ENCODE peak calls at places on chromosomes 6 and 20, in four cellular contexts. X is cardiac fibroblast, Q is fibroblast of lung, H is NCI-H1092 treated with DMSO at 0.1 percent for 48 hours. D is an unnamed sample.

GRCh38 chr6:22294301-22294700 is 2.5 kb downstream of the PRL start:
- DNase-seq in Q (no peak), X (no peak), H (no peak), D (no peak)

GRCh38 chr20:48738399-48739304 is 89.1 kb downstream of the PREX1 start:
- DNase-seq in H (no peak), X (no peak), Q (no peak), D (no peak)

GRCh38 chr6:123598011-123598410 is 38.7 kb downstream of the TRDN start:
- DNase-seq in X (no peak), Q (no peak), H (no peak), D (no peak)

GRCh38 chr6:6474170-6474920 is 114.2 kb upstream of the LY86 start:
- DNase-seq in Q (no peak), X (no peak), H (peak), D (no peak)

GRCh38 chr6:44016131-44016870 is 111.0 kb downstream of the MRPL14 start:
- DNase-seq in X (peak), H (no peak), Q (peak), D (peak)

GRCh38 chr6:88722691-88723090 is 240.7 kb downstream of the RNGTT start:
- DNase-seq in H (no peak), X (no peak), Q (peak), D (no peak)

GRCh38 chr6:111767752-111768430 is 105.4 kb downstream of the FYN start:
- DNase-seq in H (no peak), X (no peak), Q (no peak), D (no peak)

GRCh38 chr20:54013397-54013941 is 56.9 kb downstream of the BCAS1 start:
- DNase-seq in H (no peak), Q (no peak), X (no peak), D (no peak)

GRCh38 chr6:23181301-23182110 is 612.1 kb downstream of the HDGFL1 start:
- DNase-seq in Q (no peak), X (no peak), H (peak), D (no peak)

GRCh38 chr6:786946-787763 is 94.2 kb upstream of the EXOC2 start:
- DNase-seq in X (peak), Q (no peak), H (no peak), D (peak)

GRCh38 chr20:37693629-37694626 is at the start of gene CTNNBL1:
- DNase-seq in X (peak), Q (peak), H (peak), D (peak)

GRCh38 chr20:9353916-9354276 is 160.5 kb upstream of the LAMP5 start:
- DNase-seq in H (no peak), X (peak), Q (peak), D (peak)

GRCh38 chr6:22904413-22904812 is 335.0 kb downstream of the HDGFL1 start:
- DNase-seq in X (no peak), Q (no peak), H (no peak), D (no peak)

GRCh38 chr6:26034901-26035300 is 52.3 kb upstream of the HFE start:
- DNase-seq in Q (no peak), X (no peak), H (no peak), D (no peak)

GRCh38 chr20:58817748-58818147 is 33.0 kb downstream of the GNAS-AS1 start:
- DNase-seq in H (no peak), X (no peak), Q (no peak), D (no peak)

GRCh38 chr20:13025181-13025580 is 16.4 kb downstream of the SPTLC3 start:
- DNase-seq in Q (no peak), H (no peak), X (no peak), D (no peak)

GRCh38 chr6:138031850-138032249 is 75.4 kb downstream of the PERP start:
- DNase-seq in H (no peak), X (no peak), Q (no peak), D (no peak)

GRCh38 chr20:5729348-5729747 is 20.9 kb upstream of the SHLD1 start:
- DNase-seq in Q (peak), H (no peak), X (peak), D (peak)

GRCh38 chr20:20370087-20370575 is 2.2 kb downstream of the INSM1 start:
- DNase-seq in H (peak), Q (no peak), X (no peak), D (peak)

GRCh38 chr20:7924692-7925091 is 15.6 kb downstream of the HAO1 start:
- DNase-seq in X (peak), Q (peak), H (no peak), D (peak)

GRCh38 chr20:19301142-19301541 is 88.7 kb downstream of the SLC24A3 start:
- DNase-seq in Q (no peak), H (no peak), X (no peak), D (no peak)

GRCh38 chr6:140012146-140012545 is 637.7 kb upstream of the CITED2 start:
- DNase-seq in X (no peak), Q (no peak), H (no peak), D (no peak)

GRCh38 chr6:11918021-11918738 is 93.9 kb upstream of the HIVEP1 start:
- DNase-seq in X (peak), Q (peak), H (peak), D (peak)

GRCh38 chr6:3813150-3813780 is 35.9 kb upstream of the FAM50B start:
- DNase-seq in Q (no peak), H (no peak), X (peak), D (no peak)

GRCh38 chr20:18057106-18057993 is at the start of gene OVOL2:
- DNase-seq in Q (no peak), X (no peak), H (peak), D (no peak)